ENCODE peak calls at places on chromosomes 3 and 15, in seven cellular contexts. R is AG09309, F is adrenal gland, K is nephron progenitor cell, V is Calu3, Z is ovary, B is stomach. N is an unnamed sample.

GRCh38 chr15:52112203-52112750 is 298 bp downstream of the BCL2L10 start:
- DNase-seq in R (no peak), F (peak), K (no peak), V (peak), Z (peak), B (peak), N (no peak)

GRCh38 chr3:94024385-94024784 is 4.0 kb downstream of the STX19 start:
- DNase-seq in R (no peak), F (no peak), K (no peak), V (no peak), Z (no peak), B (no peak), N (no peak)

GRCh38 chr3:97882975-97883598 is 61.3 kb downstream of the CRYBG3 start:
- DNase-seq in R (peak), F (peak), K (no peak), V (peak), Z (no peak), B (peak), N (no peak)

GRCh38 chr3:194854290-194855024 is 168.8 kb downstream of the FAM43A start:
- DNase-seq in R (no peak), F (no peak), K (no peak), V (no peak), Z (no peak), B (no peak), N (no peak)

GRCh38 chr3:16391936-16392536 is 121.5 kb downstream of the RFTN1 start:
- DNase-seq in R (no peak), F (no peak), K (no peak), V (no peak), Z (no peak), B (no peak), N (no peak)

GRCh38 chr3:130841357-130841756 is 52.5 kb upstream of the ATP2C1 start:
- DNase-seq in R (no peak), F (no peak), K (no peak), V (no peak), Z (no peak), B (no peak), N (no peak)

GRCh38 chr3:147200545-147200944 is 205.8 kb downstream of the ZIC4 start:
- DNase-seq in R (no peak), F (no peak), K (no peak), V (no peak), Z (no peak), B (no peak), N (no peak)

GRCh38 chr3:51391566-51392300 is 648 bp downstream of the RBM15B start:
- DNase-seq in R (no peak), F (peak), K (peak), V (peak), Z (no peak), B (peak), N (no peak)

GRCh38 chr3:185792955-185793354 is 31.9 kb downstream of the IGF2BP2 start:
- DNase-seq in R (no peak), F (no peak), K (no peak), V (no peak), Z (no peak), B (no peak), N (no peak)

GRCh38 chr15:88465633-88466219 is 1.5 kb downstream of the MRPL46 start:
- DNase-seq in R (peak), F (peak), K (no peak), V (peak), Z (no peak), B (no peak), N (no peak)

GRCh38 chr15:66848116-66848515 is 146.1 kb downstream of the SMAD6 start:
- DNase-seq in R (no peak), F (no peak), K (no peak), V (no peak), Z (no peak), B (no peak), N (no peak)

DNA sequence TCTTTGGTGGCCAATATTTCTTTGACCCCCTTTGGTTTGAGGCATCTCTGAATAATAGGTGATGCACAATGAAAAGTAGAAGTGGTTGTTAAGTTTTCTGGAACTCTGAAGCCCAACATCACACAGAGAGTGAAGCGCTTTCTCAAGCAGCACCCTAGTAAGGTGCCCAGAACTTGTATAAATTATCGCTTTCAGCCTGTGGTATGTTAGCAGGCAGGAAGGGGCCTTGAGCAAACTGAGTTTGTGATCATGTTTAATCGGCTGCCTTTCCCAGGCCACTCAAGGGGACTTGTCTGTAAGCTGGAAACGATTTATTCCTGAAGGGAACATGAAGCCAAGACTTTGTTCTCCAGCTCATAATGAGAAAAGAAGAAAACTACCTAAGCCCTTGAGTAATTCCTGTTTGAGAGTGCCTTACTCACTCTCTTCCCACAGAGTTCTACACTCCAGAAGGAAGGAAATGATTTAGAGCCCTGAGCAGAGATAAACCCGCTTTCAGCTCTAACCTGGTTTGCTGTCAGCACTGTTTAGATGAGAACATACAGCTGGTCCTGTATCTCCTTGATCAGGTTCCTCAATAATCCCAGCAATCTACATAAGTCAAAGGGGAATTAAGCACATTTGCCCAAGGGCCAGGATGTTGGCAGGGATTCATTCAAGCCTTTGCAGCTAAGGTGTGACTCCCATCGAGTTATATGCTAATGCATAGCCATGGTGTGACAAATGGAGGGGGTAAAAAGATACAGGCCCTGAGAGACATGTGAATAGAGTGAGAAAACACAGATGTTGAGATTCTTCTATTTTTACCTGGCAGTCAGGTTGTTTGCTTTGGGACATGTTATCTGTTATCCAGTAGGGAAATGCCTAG is 187.7 kb upstream of the SLC24A5 start:
- DNase-seq in R (no peak), F (no peak), K (no peak), V (no peak), Z (no peak), B (no peak), N (no peak)
- TF ChIP-seq CTCF in R (no peak), F (no peak), K (no peak), V (no peak), Z (no peak), B (no peak), N (no peak)

GRCh38 chr15:44319385-44319784 is 30.9 kb downstream of the GOLM2 start:
- DNase-seq in R (no peak), F (no peak), K (no peak), V (no peak), Z (no peak), B (no peak), N (no peak)
- TF ChIP-seq CTCF in R (no peak), F (no peak), K (no peak), V (no peak), Z (no peak), B (no peak), N (no peak)

DNA sequence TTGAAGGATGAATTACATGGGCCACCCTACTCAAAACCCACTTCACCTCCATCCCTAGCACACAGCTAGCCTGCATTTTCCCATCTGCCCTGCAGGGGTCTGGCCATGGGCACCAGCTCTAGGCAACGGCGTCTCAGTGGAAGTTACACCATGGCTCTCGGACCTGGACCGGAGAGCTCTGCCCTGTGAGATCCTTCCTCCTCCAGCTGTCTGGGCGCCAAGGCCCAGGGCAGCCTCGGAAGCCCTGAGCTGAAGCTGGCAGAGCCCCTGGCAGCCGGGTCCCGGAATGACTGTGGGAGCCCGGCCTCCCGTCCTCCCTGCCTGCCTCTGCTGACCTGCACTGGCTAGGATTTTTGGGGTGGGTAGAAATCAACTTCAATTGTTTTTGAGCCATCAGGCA is 98.9 kb downstream of the CHSY1 start:
- DNase-seq in R (no peak), F (no peak), K (no peak), V (peak), Z (no peak), B (no peak), N (no peak)
- TF ChIP-seq CTCF in R (peak), F (no peak), K (peak), V (peak), Z (no peak), B (no peak), N (peak)

GRCh38 chr3:68893600-68894239 is 38.6 kb downstream of the TAFA4 start:
- DNase-seq in R (peak), F (no peak), K (no peak), V (peak), Z (no peak), B (no peak), N (no peak)
- TF ChIP-seq CTCF in R (no peak), F (peak), K (peak), V (peak), Z (no peak), B (no peak), N (peak)

GRCh38 chr3:186854954-186855353 is 12.4 kb downstream of the ADIPOQ start:
- DNase-seq in R (no peak), F (no peak), K (no peak), V (no peak), Z (no peak), B (no peak), N (no peak)
- TF ChIP-seq CTCF in R (no peak), F (no peak), K (no peak), V (no peak), Z (no peak), B (no peak), N (no peak)

DNA sequence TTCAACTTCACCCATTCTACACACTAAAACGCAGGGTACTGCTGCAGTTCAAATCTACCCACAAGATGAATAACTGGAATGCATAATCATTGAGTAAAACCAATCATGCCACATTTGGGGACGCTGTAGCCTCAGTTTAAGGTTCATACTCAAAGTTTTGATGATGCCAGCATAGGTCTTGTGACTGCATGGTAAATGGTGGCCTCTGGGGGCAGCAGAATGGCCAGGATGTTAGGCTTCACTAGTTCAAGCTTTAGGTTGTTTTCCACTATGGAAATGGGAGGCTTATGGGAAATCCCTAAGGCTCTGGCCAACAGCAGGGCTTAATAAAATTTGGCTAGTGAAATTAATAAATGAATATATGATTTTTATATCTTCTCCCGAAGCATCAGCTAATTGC is 104.3 kb upstream of the TSC22D2 start:
- DNase-seq in R (no peak), F (no peak), K (no peak), V (peak), Z (no peak), B (no peak), N (no peak)
- TF ChIP-seq CTCF in R (peak), F (no peak), K (peak), V (peak), Z (no peak), B (no peak), N (peak)

GRCh38 chr3:122857019-122857418 is 62.1 kb downstream of the SLC49A4 start:
- DNase-seq in R (peak), F (no peak), K (no peak), V (no peak), Z (no peak), B (no peak), N (no peak)

GRCh38 chr3:122859021-122859805 is 64.3 kb downstream of the SLC49A4 start:
- DNase-seq in R (no peak), F (no peak), K (no peak), V (no peak), Z (no peak), B (no peak), N (no peak)

GRCh38 chr3:122858373-122858772 is 63.5 kb downstream of the SLC49A4 start:
- DNase-seq in R (no peak), F (no peak), K (no peak), V (no peak), Z (no peak), B (no peak), N (no peak)
- TF ChIP-seq CTCF in R (peak), F (peak), K (peak), V (no peak), Z (no peak), B (no peak), N (peak)

GRCh38 chr15:60898896-60899295 is 330.2 kb downstream of the RORA start:
- DNase-seq in R (no peak), F (no peak), K (no peak), V (no peak), Z (no peak), B (no peak), N (no peak)
- TF ChIP-seq CTCF in R (no peak), F (no peak), K (no peak), V (no peak), Z (no peak), B (no peak), N (no peak)

DNA sequence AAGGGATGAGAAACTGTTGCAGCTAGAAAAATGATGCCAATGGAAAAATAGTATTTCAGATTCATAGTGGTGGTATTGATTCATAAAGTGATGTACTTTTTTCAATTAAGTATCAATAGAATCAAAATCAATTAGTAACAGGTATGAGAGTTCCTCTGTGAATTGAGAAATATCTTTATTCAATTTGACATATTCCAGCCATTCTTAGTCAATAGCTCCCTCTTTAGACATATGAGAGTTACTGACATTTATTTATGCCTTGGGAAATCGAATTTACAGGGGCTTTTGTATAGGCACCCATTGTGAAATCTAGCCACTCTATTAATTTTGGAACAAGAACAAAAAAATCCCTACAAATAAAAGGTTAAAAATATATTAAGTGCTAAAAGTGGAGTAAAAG is 386.9 kb upstream of the CNTN3 start:
- DNase-seq in R (no peak), F (no peak), K (no peak), V (no peak), Z (no peak), B (no peak), N (no peak)
- TF ChIP-seq CTCF in R (peak), F (peak), K (peak), V (no peak), Z (no peak), B (no peak), N (peak)